ENCODE peak calls at places on chromosomes 6 and 20, in six cellular contexts. U is bronchial epithelial cell, Z is naive B cell, X is EL, S is neural progenitor cell, D is LoVo. P is an unnamed sample.
A peak's percentile ranks its signal among the peaks of the same experiment; 100 is the strongest.

GRCh38 chr20:22579119-22579427 is 5.3 kb downstream of the FOXA2 start:
- DNase-seq in Z (no peak), D (no peak), X (no peak), U (no peak), S (peak; percentile 96), P (no peak)

GRCh38 chr6:166489301-166490155 is 97.0 kb downstream of the RAMACL start:
- DNase-seq in Z (no peak), X (no peak), D (no peak), S (no peak), U (no peak), P (no peak)

GRCh38 chr20:3233991-3234498 is 4.9 kb downstream of the SLC4A11 start:
- DNase-seq in U (no peak), S (no peak), X (no peak), D (no peak), Z (no peak), P (no peak)

GRCh38 chr6:15588966-15589634 is 73.7 kb downstream of the DTNBP1 start:
- DNase-seq in S (no peak), X (peak; percentile 70), Z (no peak), D (no peak), U (peak; percentile 67), P (peak; percentile 75)

GRCh38 chr6:8108031-8108660 is 5.8 kb upstream of the EEF1E1 start:
- DNase-seq in U (peak; percentile 94), X (peak; percentile 96), D (no peak), Z (no peak), S (no peak), P (peak; percentile 95)

GRCh38 chr20:9488063-9488462 is 26.3 kb upstream of the LAMP5 start:
- DNase-seq in D (no peak), X (no peak), U (no peak), S (no peak), Z (no peak), P (peak; percentile 43)

GRCh38 chr6:165847407-165848098 is 184.5 kb upstream of the PDE10A start:
- DNase-seq in U (peak; percentile 34), D (peak; percentile 37), X (no peak), Z (no peak), S (no peak), P (no peak)

GRCh38 chr6:130945401-130945919 is 117.6 kb downstream of the EPB41L2 start:
- DNase-seq in X (no peak), U (peak; percentile 13), S (no peak), Z (no peak), D (no peak), P (no peak)

GRCh38 chr20:55139173-55139765 is 663.9 kb downstream of the DOK5 start:
- DNase-seq in Z (no peak), D (no peak), X (no peak), S (no peak), U (no peak), P (no peak)

GRCh38 chr6:55642366-55642765 is 63.4 kb upstream of the HMGCLL1 start:
- DNase-seq in U (peak; percentile 43), S (no peak), X (no peak), Z (no peak), D (no peak), P (no peak)

GRCh38 chr6:39665871-39666270 is 59.3 kb downstream of the KIF6 start:
- DNase-seq in Z (no peak), U (no peak), X (peak; percentile 2), D (no peak), S (no peak), P (no peak)

GRCh38 chr6:30613251-30614043 is 3.6 kb downstream of the PPP1R10 start:
- DNase-seq in X (peak; percentile 34), Z (no peak), S (no peak), U (peak; percentile 72), D (no peak), P (peak; percentile 57)

GRCh38 chr20:10314198-10314597 is 95.6 kb downstream of the SNAP25 start:
- DNase-seq in D (no peak), S (peak; percentile 13), Z (no peak), X (peak; percentile 68), U (no peak), P (no peak)